ENCODE peak calls at places on chromosomes 12 and 14, in four cellular contexts. D is Panc1, S is psoas muscle, B is BJ. M is an unnamed sample.

GRCh38 chr12:47085815-47086252 is 6.1 kb upstream of the AMIGO2 start:
- DNase-seq in B (no peak), S (no peak), D (no peak), M (no peak)

GRCh38 chr14:75299064-75299463 is 20.4 kb downstream of the FOS start:
- DNase-seq in D (no peak), B (no peak), S (peak; percentile 61), M (no peak)

GRCh38 chr12:32486158-32486557 is 86.8 kb downstream of the FGD4 start:
- DNase-seq in S (no peak), B (no peak), D (no peak), M (no peak)

GRCh38 chr12:85804663-85805062 is 31.5 kb downstream of the RASSF9 start:
- DNase-seq in S (no peak), B (no peak), D (no peak), M (no peak)

GRCh38 chr12:72273499-72273837 is 1.3 kb downstream of the TRHDE start:
- DNase-seq in D (no peak), B (no peak), S (no peak), M (no peak)

GRCh38 chr12:130162267-130162666 is at the start of gene FZD10:
- DNase-seq in B (no peak), D (no peak), S (no peak), M (no peak)

GRCh38 chr12:109458086-109458485 is 19.0 kb downstream of the KCTD10 start:
- DNase-seq in D (no peak), B (no peak), S (no peak), M (no peak)

GRCh38 chr14:105537580-105538474 is 11.4 kb downstream of the TMEM121 start:
- DNase-seq in S (peak; percentile 58), D (no peak), B (no peak), M (no peak)

GRCh38 chr12:95114766-95115450 is 41.5 kb upstream of the NR2C1 start:
- DNase-seq in S (no peak), D (no peak), B (no peak), M (no peak)

GRCh38 chr14:104887623-104888488 is 22.8 kb downstream of the CEP170B start:
- DNase-seq in S (peak; percentile 42), B (no peak), D (no peak), M (no peak)

GRCh38 chr12:10940389-10940788 is 1.3 kb upstream of the TAS2R14 start:
- DNase-seq in D (no peak), S (no peak), B (peak; percentile 32), M (no peak)

GRCh38 chr12:27333311-27334009 is 824 bp downstream of the BMAL2 start:
- DNase-seq in B (no peak), D (no peak), S (peak; percentile 58), M (no peak)

GRCh38 chr12:90152897-90153624 is 444.4 kb upstream of the ATP2B1 start:
- DNase-seq in D (no peak), S (no peak), B (peak; percentile 2), M (no peak)

GRCh38 chr12:12745576-12746211 is 28.5 kb downstream of the CDKN1B start:
- DNase-seq in S (no peak), B (no peak), D (no peak), M (no peak)

GRCh38 chr12:3725267-3726115 is 27.4 kb downstream of the CRACR2A start:
- DNase-seq in D (no peak), B (no peak), S (no peak), M (no peak)

GRCh38 chr14:40074169-40074568 is 641.9 kb upstream of the FBXO33 start:
- DNase-seq in B (no peak), S (no peak), D (no peak), M (no peak)

GRCh38 chr14:100815478-100816285 is 10.2 kb upstream of the MEG3 start:
- DNase-seq in B (no peak), D (no peak), S (peak; percentile 13), M (no peak)

GRCh38 chr12:106583578-106584103 is 837 bp downstream of the RFX4 start:
- DNase-seq in S (no peak), B (no peak), D (no peak), M (no peak)

GRCh38 chr12:41019461-41019860 is 168.7 kb upstream of the PDZRN4 start:
- DNase-seq in S (no peak), D (no peak), B (no peak), M (no peak)

GRCh38 chr12:24996102-24996797 is 47.3 kb upstream of the BCAT1 start:
- DNase-seq in D (no peak), B (no peak), S (no peak), M (no peak)

GRCh38 chr12:50314629-50315312 is 31.5 kb upstream of the LIMA1 start:
- DNase-seq in S (no peak), B (peak; percentile 16), D (peak; percentile 46), M (no peak)

GRCh38 chr14:63632932-63633514 is 8.6 kb downstream of the WDR89 start:
- DNase-seq in B (no peak), S (no peak), D (no peak), M (no peak)

GRCh38 chr12:59839514-59839913 is 243.7 kb downstream of the SLC16A7 start:
- DNase-seq in S (no peak), B (no peak), D (no peak), M (no peak)

GRCh38 chr12:105706321-105706972 is 376.0 kb downstream of the C12orf75 start:
- DNase-seq in S (peak; percentile 84), D (no peak), B (peak; percentile 19), M (no peak)

GRCh38 chr14:21069388-21070082 is 569 bp upstream of the ARHGEF40 start:
- DNase-seq in S (no peak), D (no peak), B (no peak), M (no peak)

GRCh38 chr12:53973093-53974042 is at the start of gene HOXC11:
- DNase-seq in D (no peak), B (no peak), S (peak; percentile 73), M (no peak)

GRCh38 chr14:105145381-105146180 is 23.0 kb downstream of the JAG2 start:
- DNase-seq in B (no peak), D (no peak), S (peak; percentile 40), M (no peak)

GRCh38 chr12:104477812-104478388 is 21.2 kb downstream of the CHST11 start:
- DNase-seq in D (no peak), B (no peak), S (no peak), M (no peak)

GRCh38 chr12:121713257-121714155 is 954 bp downstream of the TMEM120B start:
- DNase-seq in S (peak; percentile 66), B (no peak), D (no peak), M (no peak)

GRCh38 chr12:55713721-55714120 is 2.1 kb upstream of the BLOC1S1 start:
- DNase-seq in D (no peak), B (no peak), S (peak; percentile 22), M (no peak)

GRCh38 chr14:88613552-88614010 is 50.7 kb downstream of the ZC3H14 start:
- DNase-seq in S (no peak), B (no peak), D (no peak), M (peak; percentile 42)

GRCh38 chr14:48391661-48392060 is 716.3 kb upstream of the MDGA2 start:
- DNase-seq in D (no peak), B (no peak), S (no peak), M (no peak)

GRCh38 chr14:75404843-75405242 is 23.0 kb upstream of the JDP2 start:
- DNase-seq in S (no peak), B (no peak), D (no peak), M (no peak)

DNA sequence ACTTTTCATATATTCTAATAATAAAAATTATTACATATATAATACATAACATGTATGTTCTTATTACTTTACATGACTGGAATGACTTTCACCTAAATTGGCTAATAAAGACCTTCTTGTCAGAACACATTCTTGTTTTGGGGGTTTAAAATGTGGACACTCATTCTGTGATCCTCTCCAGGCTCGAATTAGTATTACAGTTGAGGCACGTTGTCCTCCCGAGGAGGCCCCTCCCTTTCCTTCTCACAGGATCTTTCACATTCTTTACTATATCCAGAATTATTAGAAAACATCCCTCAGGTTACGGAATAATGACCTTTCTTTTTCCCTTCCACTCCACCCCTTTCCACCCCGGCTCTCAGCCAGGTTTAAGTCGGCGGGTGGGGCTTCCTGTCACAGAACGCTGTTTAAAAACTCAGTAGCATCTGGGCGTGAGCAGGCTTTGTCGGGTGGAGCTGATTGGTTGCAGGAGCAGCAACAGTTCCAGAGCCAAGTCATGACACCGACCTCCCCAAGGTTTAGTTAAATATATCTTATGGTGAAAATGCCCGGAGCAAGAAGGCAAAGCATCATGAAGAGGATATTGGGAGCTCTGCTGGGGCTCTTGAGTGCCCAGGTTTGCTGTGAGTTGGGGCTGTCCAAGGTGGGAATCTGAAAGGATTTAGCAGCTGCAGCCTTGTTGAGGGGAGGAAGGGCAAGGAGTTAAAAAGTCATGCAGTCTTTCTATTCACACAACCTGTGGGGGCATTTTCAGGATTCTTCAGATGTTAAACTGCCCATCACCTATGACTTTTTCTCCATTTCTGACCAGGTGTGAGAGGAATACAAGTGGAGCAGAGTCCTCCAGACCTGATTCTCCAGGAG is 396.7 kb upstream of the OR4E1 start:
- DNase-seq in D (no peak), S (peak; percentile 49), B (no peak), M (no peak)
- H3K4me3 ChIP-seq in D (no peak overlapping the region), S (no peak overlapping the region), B (no peak overlapping the region), M (no peak overlapping the region)

DNA sequence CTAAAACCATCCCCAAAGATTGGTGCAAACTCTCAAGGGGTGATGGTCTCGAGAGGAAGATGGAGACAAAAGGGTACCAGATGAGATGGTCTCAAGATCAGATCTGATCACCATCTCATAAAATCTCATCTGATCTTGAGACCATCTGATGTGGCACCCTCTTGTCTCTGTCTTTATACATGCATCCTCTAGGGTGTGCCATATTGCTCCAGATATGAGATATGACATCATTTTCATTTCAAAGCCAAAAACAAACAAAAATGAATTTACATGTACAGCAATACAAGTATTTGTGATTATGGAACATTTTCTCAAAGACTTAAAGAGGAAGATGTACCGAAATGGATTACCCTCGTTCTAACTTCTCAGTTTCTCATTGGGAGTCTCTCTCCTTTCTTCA is 787.2 kb downstream of the GALC start:
- DNase-seq in D (no peak), B (no peak), S (no peak), M (no peak)
- TF ChIP-seq CTCF in D (no peak), B (no peak), S (no peak), M (peak; percentile 17)

GRCh38 chr14:61568572-61569011 is 126.7 kb upstream of the HIF1A start:
- DNase-seq in D (no peak), S (no peak), B (no peak), M (no peak)
- H3K4me3 ChIP-seq in D (peak overlapping the region; percentile 29), S (peak overlapping the region; percentile 48), B (no peak overlapping the region), M (no peak overlapping the region)

DNA sequence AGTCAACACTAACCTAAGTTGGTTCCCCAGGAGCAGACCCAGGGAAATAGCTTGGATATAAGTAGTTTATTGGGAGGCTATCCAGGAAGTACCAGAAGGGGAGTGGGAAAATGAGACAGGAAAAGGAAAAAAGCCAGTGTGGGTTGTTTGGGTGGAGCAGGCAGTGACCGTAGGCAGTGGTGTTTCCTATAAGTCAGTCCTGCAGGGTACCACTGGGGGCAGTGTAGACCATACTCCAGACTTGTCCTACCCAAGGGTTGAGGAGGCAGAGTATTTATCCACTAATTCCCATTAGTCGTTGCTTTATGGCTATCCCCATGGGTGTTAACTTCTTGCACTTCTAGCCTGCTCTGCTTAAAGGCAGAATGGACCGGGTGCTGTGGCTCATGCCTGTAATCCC is 6.4 kb upstream of the CCDC60 start:
- DNase-seq in S (no peak), B (no peak), D (peak; percentile 7), M (no peak)
- TF ChIP-seq CTCF in S (peak; percentile 25), B (no peak), D (peak; percentile 46), M (peak; percentile 52)

GRCh38 chr12:124393831-124394230 is 98.9 kb downstream of the RFLNA start:
- DNase-seq in D (no peak), S (no peak), B (no peak), M (no peak)
- H3K4me3 ChIP-seq in D (no peak overlapping the region), S (no peak overlapping the region), B (no peak overlapping the region), M (no peak overlapping the region)

GRCh38 chr12:120394483-120395367 is 25.8 kb upstream of the MSI1 start:
- DNase-seq in S (no peak), D (no peak), B (no peak), M (peak; percentile 92)
- TF ChIP-seq CTCF in S (no peak), D (no peak), B (no peak), M (no peak)

M was measured in LNCaP clone FGC.